ENCODE peak calls at places on chromosomes 13 and 19, in ten cellular contexts. I, N, P, B, O, J, Z, T, F and Q are unnamed samples.
A peak's percentile ranks its signal among the peaks of the same experiment; 100 is the strongest.

GRCh38 chr19:31180907-31181306 is 168.3 kb downstream of the TSHZ3 start:
- DNase-seq in I (no peak), N (no peak), P (no peak), B (no peak), O (no peak), J (no peak), Z (no peak), T (no peak), F (no peak), Q (no peak)

GRCh38 chr19:50658438-50659317 is 9.4 kb downstream of the C19orf81 start:
- DNase-seq in I (peak; percentile 87), N (peak; percentile 98), P (no peak), B (peak; percentile 58), O (no peak), J (peak; percentile 76), Z (no peak), T (no peak), F (no peak), Q (peak; percentile 71)

GRCh38 chr19:2988568-2988967 is 11.2 kb downstream of the TLE6 start:
- DNase-seq in I (no peak), N (no peak), P (no peak), B (no peak), O (no peak), J (no peak), Z (no peak), T (no peak), F (no peak), Q (no peak)

GRCh38 chr13:43129021-43129420 is 105.6 kb downstream of the DNAJC15 start:
- DNase-seq in I (no peak), N (no peak), P (no peak), B (no peak), O (no peak), J (no peak), Z (no peak), T (no peak), F (no peak), Q (no peak)

GRCh38 chr13:102830646-102831045 is 15.2 kb upstream of the ERCC5 start:
- DNase-seq in I (no peak), N (no peak), P (no peak), B (peak; percentile 18), O (no peak), J (no peak), Z (no peak), T (no peak), F (no peak), Q (no peak)

GRCh38 chr13:44021422-44021821 is 141.7 kb downstream of the LACC1 start:
- DNase-seq in I (no peak), N (no peak), P (no peak), B (no peak), O (no peak), J (no peak), Z (no peak), T (no peak), F (no peak), Q (peak; percentile 31)

GRCh38 chr19:9323557-9323918 is 441 bp upstream of the ZNF559 start:
- DNase-seq in I (no peak), N (peak; percentile 14), P (peak; percentile 51), B (peak; percentile 84), O (peak; percentile 34), J (no peak), Z (peak; percentile 58), T (peak; percentile 79), F (no peak), Q (peak; percentile 77)

GRCh38 chr19:41531438-41532311 is 44.3 kb upstream of the CEACAM21 start:
- DNase-seq in I (peak; percentile 72), N (peak; percentile 85), P (no peak), B (peak; percentile 43), O (peak; percentile 60), J (peak; percentile 91), Z (peak; percentile 99), T (peak; percentile 82), F (no peak), Q (no peak)

GRCh38 chr19:54576411-54576976 is 2.9 kb downstream of the LILRA2 start:
- DNase-seq in I (peak; percentile 56), N (no peak), P (no peak), B (no peak), O (no peak), J (no peak), Z (no peak), T (no peak), F (no peak), Q (no peak)

GRCh38 chr13:102800145-102801041 is 1.5 kb downstream of the BIVM start:
- DNase-seq in I (peak; percentile 94), N (peak; percentile 68), P (peak; percentile 13), B (peak; percentile 85), O (peak; percentile 76), J (peak; percentile 83), Z (no peak), T (peak; percentile 85), F (peak; percentile 27), Q (peak; percentile 41)

GRCh38 chr13:49443327-49443688 is 556 bp downstream of the CAB39L start:
- DNase-seq in I (no peak), N (no peak), P (no peak), B (peak; percentile 49), O (peak; percentile 1), J (no peak), Z (no peak), T (no peak), F (peak; percentile 4), Q (peak; percentile 47)

GRCh38 chr13:110006304-110006703 is 219.9 kb upstream of the IRS2 start:
- DNase-seq in I (no peak), N (no peak), P (no peak), B (peak; percentile 89), O (peak; percentile 40), J (no peak), Z (no peak), T (no peak), F (no peak), Q (peak; percentile 47)

GRCh38 chr19:49113762-49114629 is at the start of gene LIN7B:
- DNase-seq in I (peak; percentile 92), N (peak; percentile 94), P (no peak), B (peak; percentile 77), O (peak; percentile 91), J (peak; percentile 80), Z (no peak), T (no peak), F (no peak), Q (peak; percentile 44)

GRCh38 chr19:6833166-6833790 is 54.1 kb upstream of the ADGRE1 start:
- DNase-seq in I (no peak), N (no peak), P (no peak), B (no peak), O (no peak), J (no peak), Z (no peak), T (no peak), F (no peak), Q (no peak)

GRCh38 chr19:13401388-13401787 is 104.9 kb downstream of the CACNA1A start:
- DNase-seq in I (no peak), N (peak; percentile 14), P (no peak), B (peak; percentile 61), O (peak; percentile 26), J (no peak), Z (no peak), T (no peak), F (no peak), Q (no peak)

GRCh38 chr13:40149611-40150283 is 494.3 kb downstream of the COG6 start:
- DNase-seq in I (no peak), N (peak; percentile 7), P (peak; percentile 52), B (peak; percentile 71), O (no peak), J (no peak), Z (peak; percentile 87), T (no peak), F (peak; percentile 20), Q (peak; percentile 77)

GRCh38 chr19:39154626-39155100 is 29.1 kb downstream of the PAK4 start:
- DNase-seq in I (peak; percentile 41), N (peak; percentile 55), P (no peak), B (peak; percentile 72), O (peak; percentile 96), J (no peak), Z (no peak), T (no peak), F (no peak), Q (no peak)

GRCh38 chr19:23261496-23262020 is 11.4 kb upstream of the ZNF724 start:
- DNase-seq in I (no peak), N (no peak), P (no peak), B (no peak), O (no peak), J (no peak), Z (no peak), T (no peak), F (no peak), Q (no peak)